ENCODE peak calls at places on chromosomes 6 and 20, in four cellular contexts. One of them, this sample, is unnamed.

GRCh38 chr6:121055572-121056163 is 278.6 kb downstream of the TBC1D32 start:
- DNase-seq in K562: peak; percentile 58
- DNase-seq in WTC11: no peak
- DNase-seq in HCT116: peak; percentile 10
- DNase-seq in this sample: peak; percentile 56

GRCh38 chr20:53463101-53463972 is 130.3 kb downstream of the ZNF217 start:
- DNase-seq in K562: no peak
- DNase-seq in WTC11: no peak
- DNase-seq in HCT116: no peak
- DNase-seq in this sample: no peak

GRCh38 chr6:170371588-170371987 is 65.0 kb downstream of the FAM120B start:
- DNase-seq in K562: no peak
- DNase-seq in WTC11: peak; percentile 30
- DNase-seq in HCT116: no peak
- DNase-seq in this sample: no peak

GRCh38 chr20:23257848-23258746 is 92.5 kb upstream of the NXT1 start:
- DNase-seq in K562: no peak
- DNase-seq in WTC11: no peak
- DNase-seq in HCT116: no peak
- DNase-seq in this sample: peak; percentile 61

GRCh38 chr6:160365117-160365516 is 16.9 kb downstream of the SLC22A3 start:
- DNase-seq in K562: no peak
- DNase-seq in WTC11: no peak
- DNase-seq in HCT116: no peak
- DNase-seq in this sample: no peak

GRCh38 chr6:106830930-106831329 is 143.6 kb downstream of the CD24 start:
- DNase-seq in K562: no peak
- DNase-seq in WTC11: no peak
- DNase-seq in HCT116: no peak
- DNase-seq in this sample: no peak

GRCh38 chr20:49676581-49677291 is 36.9 kb downstream of the B4GALT5 start:
- DNase-seq in K562: peak; percentile 60
- DNase-seq in WTC11: no peak
- DNase-seq in HCT116: no peak
- DNase-seq in this sample: peak; percentile 81

GRCh38 chr20:46523696-46524328 is 10.5 kb upstream of the ZNF334 start:
- DNase-seq in K562: peak; percentile 20
- DNase-seq in WTC11: peak; percentile 33
- DNase-seq in HCT116: no peak
- DNase-seq in this sample: peak; percentile 52

GRCh38 chr20:58019027-58019849 is 209.2 kb downstream of the ANKRD60 start:
- DNase-seq in K562: no peak
- DNase-seq in WTC11: no peak
- DNase-seq in HCT116: no peak
- DNase-seq in this sample: no peak

GRCh38 chr6:8707956-8708772 is 272.8 kb upstream of the SLC35B3 start:
- DNase-seq in K562: no peak
- DNase-seq in WTC11: no peak
- DNase-seq in HCT116: peak; percentile 48
- DNase-seq in this sample: peak; percentile 63

GRCh38 chr6:158131926-158132325 is 36.1 kb downstream of the SERAC1 start:
- DNase-seq in K562: peak; percentile 66
- DNase-seq in WTC11: no peak
- DNase-seq in HCT116: no peak
- DNase-seq in this sample: peak; percentile 72

GRCh38 chr6:22737331-22737730 is 168.0 kb downstream of the HDGFL1 start:
- DNase-seq in K562: peak; percentile 2
- DNase-seq in WTC11: peak; percentile 67
- DNase-seq in HCT116: peak; percentile 4
- DNase-seq in this sample: peak; percentile 42

GRCh38 chr20:21510414-21510971 is 3.4 kb downstream of the NKX2-2 start:
- DNase-seq in K562: no peak
- DNase-seq in WTC11: peak; percentile 33
- DNase-seq in HCT116: no peak
- DNase-seq in this sample: peak; percentile 69

GRCh38 chr20:39861381-39861780 is 827.7 kb downstream of the MAFB start:
- DNase-seq in K562: no peak
- DNase-seq in WTC11: no peak
- DNase-seq in HCT116: no peak
- DNase-seq in this sample: no peak

GRCh38 chr6:154567695-154568220 is 57.3 kb upstream of the CNKSR3 start:
- DNase-seq in K562: no peak
- DNase-seq in WTC11: no peak
- DNase-seq in HCT116: no peak
- DNase-seq in this sample: no peak

GRCh38 chr6:143267740-143268139 is 182.8 kb downstream of the ADAT2 start:
- DNase-seq in K562: no peak
- DNase-seq in WTC11: no peak
- DNase-seq in HCT116: no peak
- DNase-seq in this sample: no peak

GRCh38 chr6:93272201-93272600 is 147.2 kb downstream of the EPHA7 start:
- DNase-seq in K562: no peak
- DNase-seq in WTC11: no peak
- DNase-seq in HCT116: no peak
- DNase-seq in this sample: no peak

GRCh38 chr6:3363296-3364025 is 93.4 kb downstream of the SLC22A23 start:
- DNase-seq in K562: peak; percentile 56
- DNase-seq in WTC11: no peak
- DNase-seq in HCT116: peak; percentile 68
- DNase-seq in this sample: no peak

GRCh38 chr6:130771741-130772140 is 55.5 kb upstream of the SMLR1 start:
- DNase-seq in K562: no peak
- DNase-seq in WTC11: no peak
- DNase-seq in HCT116: no peak
- DNase-seq in this sample: no peak

GRCh38 chr20:18986146-18986830 is 172.7 kb downstream of the SCP2D1 start:
- DNase-seq in K562: no peak
- DNase-seq in WTC11: no peak
- DNase-seq in HCT116: no peak
- DNase-seq in this sample: no peak

GRCh38 chr6:42118162-42119001 is 24.0 kb downstream of the C6orf132 start:
- DNase-seq in K562: no peak
- DNase-seq in WTC11: no peak
- DNase-seq in HCT116: no peak
- DNase-seq in this sample: no peak

GRCh38 chr20:20806121-20806820 is 93.8 kb upstream of the RALGAPA2 start:
- DNase-seq in K562: no peak
- DNase-seq in WTC11: no peak
- DNase-seq in HCT116: no peak
- DNase-seq in this sample: no peak

GRCh38 chr6:84763397-84764331 is 734 bp downstream of the TBX18 start:
- DNase-seq in K562: peak; percentile 92
- DNase-seq in WTC11: peak; percentile 45
- DNase-seq in HCT116: peak; percentile 61
- DNase-seq in this sample: no peak
- TF ChIP-seq CTCF in K562: peak; percentile 33
- TF ChIP-seq CTCF in WTC11: no peak
- TF ChIP-seq CTCF in HCT116: no peak
- TF ChIP-seq CTCF in this sample: no peak

DNA sequence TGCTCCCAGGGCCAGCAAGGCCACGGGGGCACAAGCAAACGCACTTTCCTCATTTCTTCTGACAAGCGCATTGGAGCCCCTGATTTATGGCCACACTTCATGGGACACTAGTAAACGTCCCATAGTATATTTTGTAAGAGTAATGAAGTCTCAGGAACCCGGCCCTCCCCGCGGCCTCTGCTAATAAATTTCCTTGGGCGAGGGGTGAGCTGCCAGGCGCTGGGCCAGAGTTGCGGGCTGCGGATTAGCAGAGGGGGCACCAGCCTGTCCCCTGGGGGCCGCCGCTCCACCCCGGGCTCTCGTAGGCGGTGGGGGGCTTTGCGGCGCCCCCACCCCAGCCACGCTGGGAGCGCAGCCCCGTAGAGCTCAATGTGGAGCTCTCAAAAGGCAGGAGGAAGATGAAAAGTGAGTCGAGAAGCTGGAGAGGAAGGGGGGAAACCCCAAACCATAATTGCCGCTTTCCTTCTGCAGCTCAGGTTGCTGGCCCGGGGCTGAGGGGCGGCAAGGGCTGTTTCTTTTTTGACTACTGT is 173.6 kb downstream of the CDC5L start:
- DNase-seq in K562: no peak
- DNase-seq in WTC11: no peak
- DNase-seq in HCT116: no peak
- DNase-seq in this sample: no peak
- TF ChIP-seq MAX in K562: no peak
- TF ChIP-seq MAX in WTC11: no peak
- TF ChIP-seq MAX in HCT116: no peak
- TF ChIP-seq MAX in this sample: no peak

DNA sequence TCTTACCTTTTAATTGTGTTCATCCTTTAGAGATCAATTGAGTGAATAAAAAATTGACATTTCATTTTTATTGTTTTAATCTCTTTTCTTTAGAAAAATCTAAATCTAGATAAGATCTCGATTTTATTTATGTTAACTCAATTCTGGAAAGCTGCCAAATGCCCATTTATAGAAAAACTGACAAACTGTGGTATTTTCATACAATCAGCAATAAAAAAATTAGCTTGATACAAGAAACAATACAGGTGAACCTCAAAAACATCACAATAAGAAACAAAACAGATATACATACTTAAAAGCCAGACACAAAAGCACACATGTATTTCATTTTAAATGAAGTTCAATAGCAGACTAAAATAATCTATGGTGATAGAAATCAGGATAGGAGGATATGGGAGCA is 30.0 kb upstream of the ARHGAP18 start:
- DNase-seq in K562: no peak
- DNase-seq in WTC11: no peak
- DNase-seq in HCT116: no peak
- DNase-seq in this sample: no peak
- TF ChIP-seq CTCF in K562: no peak
- TF ChIP-seq CTCF in WTC11: no peak
- TF ChIP-seq CTCF in HCT116: no peak
- TF ChIP-seq CTCF in this sample: no peak

GRCh38 chr6:2135401-2135800 is 110.0 kb downstream of the GMDS start:
- DNase-seq in K562: no peak
- DNase-seq in WTC11: no peak
- DNase-seq in HCT116: no peak
- DNase-seq in this sample: no peak

GRCh38 chr6:2141644-2142290 is 103.6 kb downstream of the GMDS start:
- DNase-seq in K562: peak; percentile 27
- DNase-seq in WTC11: no peak
- DNase-seq in HCT116: no peak
- DNase-seq in this sample: no peak

DNA sequence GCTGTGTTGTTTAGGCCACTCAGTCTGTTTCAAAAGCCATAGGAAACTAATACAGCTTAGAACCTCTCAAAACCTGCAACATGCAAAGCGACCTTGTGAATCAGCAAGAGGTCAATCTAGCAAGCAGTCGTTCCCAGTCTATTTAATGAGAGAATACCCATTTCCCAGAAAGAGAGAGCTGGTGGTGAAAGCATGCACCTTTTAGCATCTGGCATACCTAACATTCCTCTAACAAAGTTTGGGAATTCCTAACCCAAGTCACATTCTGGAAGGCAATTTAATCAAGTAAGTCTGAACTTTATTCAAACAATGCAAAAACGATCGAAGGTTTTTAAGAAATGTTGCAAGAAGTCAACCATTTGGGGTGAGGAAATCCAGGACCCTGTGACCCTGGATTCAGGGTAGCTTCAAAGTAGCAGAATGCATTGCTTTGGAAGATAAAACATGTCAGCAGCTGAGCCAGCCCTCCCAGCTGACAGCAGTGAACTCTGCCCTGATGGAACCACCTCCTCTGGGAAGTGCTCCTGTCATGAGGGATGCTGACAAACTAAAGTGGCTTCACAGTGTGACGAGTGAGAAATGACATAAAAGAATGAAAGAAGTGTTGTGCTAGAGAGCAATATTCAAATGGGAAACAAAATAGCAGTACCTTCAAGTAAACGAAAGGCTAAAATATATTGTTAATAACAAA is 104.8 kb downstream of the GMDS start:
- DNase-seq in K562: no peak
- DNase-seq in WTC11: no peak
- DNase-seq in HCT116: no peak
- DNase-seq in this sample: no peak
- TF ChIP-seq MAX in K562: no peak
- TF ChIP-seq MAX in WTC11: peak; percentile 22
- TF ChIP-seq MAX in HCT116: no peak
- TF ChIP-seq MAX in this sample: no peak

GRCh38 chr20:62782149-62782892 is 14.0 kb upstream of the MRGBP start:
- DNase-seq in K562: peak; percentile 47
- DNase-seq in WTC11: peak; percentile 55
- DNase-seq in HCT116: no peak
- DNase-seq in this sample: no peak
- TF ChIP-seq CTCF in K562: peak; percentile 49
- TF ChIP-seq CTCF in WTC11: no peak
- TF ChIP-seq CTCF in HCT116: no peak
- TF ChIP-seq CTCF in this sample: no peak

DNA sequence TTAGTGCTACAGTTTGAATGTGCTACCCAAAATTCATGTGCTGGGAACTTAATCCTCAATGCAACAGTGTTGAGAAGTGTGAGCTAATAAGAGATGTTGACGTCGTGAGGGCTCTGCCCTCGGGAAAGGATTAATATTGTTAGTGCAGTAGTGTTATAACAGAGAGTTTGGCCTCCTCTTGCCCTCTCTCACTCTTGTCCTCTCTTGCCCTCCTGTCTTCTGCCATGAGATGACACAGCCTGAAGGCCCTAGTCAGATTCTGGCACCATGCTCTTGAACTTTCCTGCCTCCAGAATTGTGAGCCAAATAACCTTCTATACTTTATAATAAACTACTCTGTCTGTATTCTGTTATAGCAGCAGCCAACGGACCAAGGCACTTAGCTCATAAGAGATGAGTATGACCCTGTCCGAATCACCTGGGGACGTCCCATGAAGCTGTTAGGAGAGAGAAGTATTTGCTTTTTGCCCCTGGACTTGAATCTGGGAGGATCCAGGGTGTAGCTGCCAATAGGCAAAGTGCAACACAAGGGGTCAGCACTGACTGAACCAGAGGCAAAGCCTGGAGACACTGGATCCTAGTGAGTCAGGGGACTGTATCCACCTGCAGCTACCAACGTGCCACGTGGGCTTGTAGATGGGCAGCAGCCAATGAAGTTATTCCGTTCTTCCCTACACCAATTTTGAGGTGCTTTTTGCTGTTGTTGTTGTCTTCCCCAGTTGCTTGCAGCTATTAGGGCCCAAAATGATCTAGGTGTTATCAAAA is 233.7 kb downstream of the THBS2 start:
- DNase-seq in K562: no peak
- DNase-seq in WTC11: peak; percentile 30
- DNase-seq in HCT116: no peak
- DNase-seq in this sample: peak; percentile 35
- TF ChIP-seq MAX in K562: no peak
- TF ChIP-seq MAX in WTC11: no peak
- TF ChIP-seq MAX in HCT116: no peak
- TF ChIP-seq MAX in this sample: peak; percentile 13

DNA sequence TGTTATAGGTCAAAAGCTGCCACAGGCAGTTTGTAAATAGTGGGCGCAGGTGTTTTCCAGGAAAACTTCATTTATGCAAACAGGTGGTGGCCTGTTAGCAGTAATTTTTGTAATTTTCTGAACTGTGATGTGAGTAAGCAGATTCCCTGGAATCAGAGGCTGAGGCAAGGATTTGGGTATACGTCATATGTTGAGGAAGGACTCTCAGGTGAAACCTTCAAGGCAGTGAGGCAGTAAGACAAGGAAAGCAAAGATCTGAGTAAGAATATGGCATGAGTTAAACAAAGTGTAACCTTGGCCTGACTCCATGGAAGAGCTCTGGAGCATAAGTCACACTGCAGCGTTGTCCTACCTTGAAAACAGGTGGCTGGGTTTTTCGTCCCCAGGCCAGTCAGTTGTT is 291.1 kb upstream of the BTBD3 start:
- DNase-seq in K562: no peak
- DNase-seq in WTC11: no peak
- DNase-seq in HCT116: no peak
- DNase-seq in this sample: no peak
- TF ChIP-seq CTCF in K562: no peak
- TF ChIP-seq CTCF in WTC11: no peak
- TF ChIP-seq CTCF in HCT116: no peak
- TF ChIP-seq CTCF in this sample: no peak

This sample was measured in NB4.